ENCODE peak calls at places on chromosome 1, in nine cellular contexts. A is activated T-cell treated with anti-CD3 and anti-CD28 coated beads, Interleukin-2, amount 50 U/mL, for 4 hours; G is brain microvascular endothelial cell; P is RWPE2; O is NCI-H2171; V is NCI-H1092 treated with DMSO at 0.1 percent for 48 hours; N is progenitor cell of endocrine pancreas; E is activated CD4-positive, alpha-beta memory T cell treated with anti-CD3 and anti-CD28 coated beads for 36 hours; T is cardiac fibroblast. U is an unnamed sample.

GRCh38 chr1:89001510-89001909 is 9.1 kb upstream of the KYAT3 start:
- DNase-seq in A (no peak), G (no peak), P (no peak), O (no peak), V (no peak), N (no peak), E (no peak), T (no peak), U (no peak)

GRCh38 chr1:110425196-110425595 is 17.7 kb upstream of the LAMTOR5 start:
- DNase-seq in A (no peak), G (no peak), P (no peak), O (no peak), V (peak; percentile 57), N (no peak), E (no peak), T (no peak), U (no peak)

GRCh38 chr1:162388615-162389014 is 7.1 kb downstream of the C1orf226 start:
- DNase-seq in A (no peak), G (no peak), P (no peak), O (no peak), V (no peak), N (no peak), E (no peak), T (peak; percentile 58), U (peak; percentile 64)

GRCh38 chr1:183942933-183943693 is 94.4 kb downstream of the COLGALT2 start:
- DNase-seq in A (no peak), G (peak; percentile 99), P (no peak), O (peak; percentile 30), V (no peak), N (no peak), E (no peak), T (peak; percentile 95), U (no peak)

GRCh38 chr1:155192346-155193274 is 15.1 kb downstream of the THBS3 start:
- DNase-seq in A (peak; percentile 30), G (no peak), P (no peak), O (peak; percentile 45), V (peak; percentile 45), N (no peak), E (peak; percentile 63), T (no peak), U (no peak)

GRCh38 chr1:192529031-192529755 is 46.4 kb upstream of the RGS1 start:
- DNase-seq in A (no peak), G (no peak), P (no peak), O (no peak), V (no peak), N (no peak), E (no peak), T (no peak), U (no peak)

GRCh38 chr1:66214901-66215300 is 319.1 kb upstream of the SGIP1 start:
- DNase-seq in A (no peak), G (no peak), P (no peak), O (no peak), V (no peak), N (no peak), E (peak; percentile 33), T (no peak), U (no peak)

GRCh38 chr1:229803601-229804217 is 177.7 kb downstream of the URB2 start:
- DNase-seq in A (no peak), G (no peak), P (no peak), O (no peak), V (no peak), N (no peak), E (no peak), T (no peak), U (no peak)

GRCh38 chr1:29688477-29689365 is 452.4 kb downstream of the PTPRU start:
- DNase-seq in A (no peak), G (peak; percentile 81), P (peak; percentile 40), O (no peak), V (no peak), N (no peak), E (peak; percentile 62), T (peak; percentile 59), U (no peak)

GRCh38 chr1:150973258-150973825 is 1.3 kb downstream of the CERS2 start:
- DNase-seq in A (no peak), G (no peak), P (no peak), O (no peak), V (no peak), N (no peak), E (peak; percentile 45), T (no peak), U (peak; percentile 33)

GRCh38 chr1:224427346-224427745 is 7.3 kb downstream of the WDR26 start:
- DNase-seq in A (no peak), G (peak; percentile 69), P (no peak), O (no peak), V (no peak), N (no peak), E (no peak), T (peak; percentile 61), U (no peak)

GRCh38 chr1:245160288-245160687 is 5.5 kb downstream of the KIF26B start:
- DNase-seq in A (no peak), G (no peak), P (no peak), O (no peak), V (no peak), N (no peak), E (no peak), T (peak; percentile 66), U (no peak)

GRCh38 chr1:34915521-34915920 is 13.9 kb downstream of the DLGAP3 start:
- DNase-seq in A (no peak), G (no peak), P (no peak), O (no peak), V (peak; percentile 4), N (no peak), E (no peak), T (no peak), U (no peak)

GRCh38 chr1:50968021-50968883 is 1.8 kb upstream of the CDKN2C start:
- DNase-seq in A (peak; percentile 73), G (peak; percentile 77), P (peak; percentile 87), O (peak; percentile 93), V (peak; percentile 89), N (peak; percentile 63), E (peak; percentile 86), T (peak; percentile 95), U (peak; percentile 90)

GRCh38 chr1:212211371-212211770 is 73.8 kb upstream of the PPP2R5A start:
- DNase-seq in A (no peak), G (no peak), P (no peak), O (no peak), V (no peak), N (no peak), E (no peak), T (no peak), U (no peak)

U was measured in testis.